ENCODE peak calls at places on chromosome 3, in four cellular contexts. N is head of caudate nucleus, U is T-helper 2 cell, R is GM23248. P is an unnamed sample.

GRCh38 chr3:136584728-136585127 is 167.4 kb downstream of the STAG1 start:
- DNase-seq in N (no peak), R (peak), U (no peak), P (no peak)

GRCh38 chr3:157502916-157503620 is at the start of gene VEPH1:
- DNase-seq in N (no peak), R (no peak), U (no peak), P (no peak)

GRCh38 chr3:13776253-13777050 is 103.4 kb downstream of the WNT7A start:
- DNase-seq in U (no peak), R (no peak), N (no peak), P (no peak)

GRCh38 chr3:59245879-59246501 is 196.2 kb upstream of the CFAP20DC start:
- DNase-seq in N (no peak), R (peak), U (no peak), P (no peak)

GRCh38 chr3:100159564-100160153 is 45.4 kb upstream of the FILIP1L start:
- DNase-seq in N (no peak), U (no peak), R (peak), P (no peak)

GRCh38 chr3:133410191-133410892 is 10.5 kb downstream of the BFSP2 start:
- DNase-seq in N (no peak), U (no peak), R (no peak), P (no peak)

GRCh38 chr3:25448750-25449684 is 21.0 kb downstream of the RARB start:
- DNase-seq in N (peak), U (no peak), R (peak), P (peak)

GRCh38 chr3:139032326-139033002 is 11.7 kb upstream of the PRR23B start:
- DNase-seq in U (no peak), N (no peak), R (no peak), P (no peak)

P was measured in heart left ventricle.